ENCODE peak calls at places on chromosomes 1 and 21, in eight cellular contexts. One of them, this sample, is unnamed. For H3K36me3, the result is how much of the 10 kb centered on the place peaks cover.

GRCh38 chr1:219812491-219813221 is 115.7 kb downstream of the SLC30A10 start:
- DNase-seq in neural progenitor cell: peak
- DNase-seq in stomach: no peak
- DNase-seq in mucosa of descending colon: no peak
- DNase-seq in CD4-positive, CD25-positive, alpha-beta regulatory T cell: no peak
- DNase-seq in CD4-positive, alpha-beta memory T cell: no peak
- DNase-seq in mesendoderm: peak
- DNase-seq in heart right ventricle: no peak
- DNase-seq in this sample: no peak

GRCh38 chr1:195415584-195415983 is 1192.7 kb downstream of the KCNT2 start:
- DNase-seq in CD4-positive, CD25-positive, alpha-beta regulatory T cell: no peak
- DNase-seq in mesendoderm: no peak
- DNase-seq in stomach: no peak
- DNase-seq in mucosa of descending colon: no peak
- DNase-seq in CD4-positive, alpha-beta memory T cell: no peak
- DNase-seq in heart right ventricle: no peak
- DNase-seq in neural progenitor cell: no peak
- DNase-seq in this sample: no peak

GRCh38 chr1:44798481-44799365 is 1.5 kb upstream of the PLK3 start:
- DNase-seq in CD4-positive, CD25-positive, alpha-beta regulatory T cell: no peak
- DNase-seq in CD4-positive, alpha-beta memory T cell: no peak
- DNase-seq in stomach: no peak
- DNase-seq in heart right ventricle: no peak
- DNase-seq in mucosa of descending colon: peak
- DNase-seq in mesendoderm: peak
- DNase-seq in neural progenitor cell: no peak
- DNase-seq in this sample: no peak

GRCh38 chr21:41819856-41820281 is 53.0 kb upstream of the RIPK4 start:
- DNase-seq in mesendoderm: no peak
- DNase-seq in CD4-positive, CD25-positive, alpha-beta regulatory T cell: no peak
- DNase-seq in stomach: no peak
- DNase-seq in CD4-positive, alpha-beta memory T cell: no peak
- DNase-seq in mucosa of descending colon: peak
- DNase-seq in neural progenitor cell: no peak
- DNase-seq in heart right ventricle: no peak
- DNase-seq in this sample: no peak

GRCh38 chr1:92949937-92950817 is 11.1 kb downstream of the DIPK1A start:
- DNase-seq in heart right ventricle: no peak
- DNase-seq in mesendoderm: peak
- DNase-seq in mucosa of descending colon: no peak
- DNase-seq in CD4-positive, alpha-beta memory T cell: no peak
- DNase-seq in neural progenitor cell: peak
- DNase-seq in CD4-positive, CD25-positive, alpha-beta regulatory T cell: no peak
- DNase-seq in stomach: no peak
- DNase-seq in this sample: no peak

GRCh38 chr1:30715886-30716285 is 7.5 kb downstream of the MATN1 start:
- DNase-seq in CD4-positive, alpha-beta memory T cell: no peak
- DNase-seq in heart right ventricle: no peak
- DNase-seq in stomach: no peak
- DNase-seq in neural progenitor cell: no peak
- DNase-seq in mucosa of descending colon: peak
- DNase-seq in CD4-positive, CD25-positive, alpha-beta regulatory T cell: no peak
- DNase-seq in mesendoderm: no peak
- DNase-seq in this sample: no peak

GRCh38 chr1:183942933-183943693 is 94.4 kb downstream of the COLGALT2 start:
- DNase-seq in mesendoderm: peak
- DNase-seq in CD4-positive, CD25-positive, alpha-beta regulatory T cell: no peak
- DNase-seq in mucosa of descending colon: no peak
- DNase-seq in stomach: no peak
- DNase-seq in CD4-positive, alpha-beta memory T cell: no peak
- DNase-seq in heart right ventricle: no peak
- DNase-seq in neural progenitor cell: peak
- DNase-seq in this sample: peak

GRCh38 chr1:113917400-113918082 is 11.6 kb upstream of the HIPK1 start:
- DNase-seq in mucosa of descending colon: no peak
- DNase-seq in neural progenitor cell: no peak
- DNase-seq in CD4-positive, CD25-positive, alpha-beta regulatory T cell: no peak
- DNase-seq in mesendoderm: no peak
- DNase-seq in stomach: no peak
- DNase-seq in heart right ventricle: no peak
- DNase-seq in CD4-positive, alpha-beta memory T cell: no peak
- DNase-seq in this sample: no peak

GRCh38 chr1:235583511-235584001 is 66.0 kb downstream of the GNG4 start:
- DNase-seq in CD4-positive, CD25-positive, alpha-beta regulatory T cell: no peak
- DNase-seq in neural progenitor cell: no peak
- DNase-seq in heart right ventricle: no peak
- DNase-seq in mesendoderm: no peak
- DNase-seq in mucosa of descending colon: no peak
- DNase-seq in stomach: no peak
- DNase-seq in CD4-positive, alpha-beta memory T cell: no peak
- DNase-seq in this sample: no peak

GRCh38 chr21:17805966-17806365 is 13.2 kb downstream of the C21orf91 start:
- DNase-seq in mucosa of descending colon: no peak
- DNase-seq in neural progenitor cell: no peak
- DNase-seq in CD4-positive, alpha-beta memory T cell: no peak
- DNase-seq in mesendoderm: no peak
- DNase-seq in CD4-positive, CD25-positive, alpha-beta regulatory T cell: no peak
- DNase-seq in heart right ventricle: no peak
- DNase-seq in stomach: no peak
- DNase-seq in this sample: no peak

GRCh38 chr1:116861137-116861536 is 48.6 kb upstream of the PTGFRN start:
- DNase-seq in mesendoderm: peak
- DNase-seq in neural progenitor cell: no peak
- DNase-seq in mucosa of descending colon: no peak
- DNase-seq in CD4-positive, CD25-positive, alpha-beta regulatory T cell: no peak
- DNase-seq in stomach: no peak
- DNase-seq in CD4-positive, alpha-beta memory T cell: no peak
- DNase-seq in heart right ventricle: no peak
- DNase-seq in this sample: no peak

GRCh38 chr1:161200992-161201827 is 957 bp upstream of the NDUFS2 start:
- DNase-seq in CD4-positive, CD25-positive, alpha-beta regulatory T cell: no peak
- DNase-seq in mucosa of descending colon: peak
- DNase-seq in stomach: peak
- DNase-seq in neural progenitor cell: no peak
- DNase-seq in heart right ventricle: peak
- DNase-seq in CD4-positive, alpha-beta memory T cell: no peak
- DNase-seq in mesendoderm: no peak
- DNase-seq in this sample: no peak

GRCh38 chr1:202143011-202143767 is 1.3 kb downstream of the ARL8A start:
- DNase-seq in mesendoderm: no peak
- DNase-seq in stomach: no peak
- DNase-seq in CD4-positive, CD25-positive, alpha-beta regulatory T cell: no peak
- DNase-seq in mucosa of descending colon: peak
- DNase-seq in neural progenitor cell: no peak
- DNase-seq in heart right ventricle: no peak
- DNase-seq in CD4-positive, alpha-beta memory T cell: peak
- DNase-seq in this sample: no peak

GRCh38 chr1:227903061-227903521 is 44.6 kb downstream of the WNT9A start:
- DNase-seq in mucosa of descending colon: peak
- DNase-seq in heart right ventricle: peak
- DNase-seq in CD4-positive, alpha-beta memory T cell: no peak
- DNase-seq in neural progenitor cell: no peak
- DNase-seq in stomach: no peak
- DNase-seq in mesendoderm: no peak
- DNase-seq in CD4-positive, CD25-positive, alpha-beta regulatory T cell: no peak
- DNase-seq in this sample: no peak

GRCh38 chr1:13461977-13462376 is 51.7 kb downstream of the PRAMEF20 start:
- DNase-seq in stomach: no peak
- DNase-seq in CD4-positive, CD25-positive, alpha-beta regulatory T cell: no peak
- DNase-seq in CD4-positive, alpha-beta memory T cell: no peak
- DNase-seq in mucosa of descending colon: no peak
- DNase-seq in neural progenitor cell: no peak
- DNase-seq in mesendoderm: no peak
- DNase-seq in heart right ventricle: no peak
- DNase-seq in this sample: no peak

GRCh38 chr21:17491716-17492414 is 21.0 kb upstream of the CXADR start:
- DNase-seq in CD4-positive, alpha-beta memory T cell: no peak
- DNase-seq in heart right ventricle: no peak
- DNase-seq in mucosa of descending colon: no peak
- DNase-seq in neural progenitor cell: no peak
- DNase-seq in stomach: no peak
- DNase-seq in mesendoderm: peak
- DNase-seq in CD4-positive, CD25-positive, alpha-beta regulatory T cell: no peak
- DNase-seq in this sample: peak

DNA sequence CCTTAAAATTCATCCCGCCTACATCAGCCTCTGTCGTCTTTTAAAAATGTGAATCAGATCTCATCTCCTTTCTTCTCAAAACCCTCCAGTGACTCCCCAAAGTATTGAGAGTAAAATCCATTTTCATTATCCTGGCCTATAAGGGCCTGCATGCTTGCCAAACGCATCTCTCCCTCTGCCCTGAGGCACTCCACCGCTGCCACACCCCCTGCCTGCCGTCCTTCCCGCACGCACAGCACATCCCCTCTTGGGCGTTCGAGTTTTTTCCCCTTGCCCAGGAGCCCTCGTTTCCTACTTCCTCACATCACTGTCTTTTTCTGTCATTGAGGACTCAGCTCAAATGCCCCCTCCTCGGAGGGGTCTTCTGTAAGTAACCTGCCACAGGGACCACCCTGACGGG is 53.3 kb upstream of the MTR start:
- DNase-seq in mucosa of descending colon: no peak
- DNase-seq in stomach: no peak
- DNase-seq in CD4-positive, CD25-positive, alpha-beta regulatory T cell: no peak
- DNase-seq in neural progenitor cell: no peak
- DNase-seq in mesendoderm: no peak
- DNase-seq in heart right ventricle: no peak
- DNase-seq in CD4-positive, alpha-beta memory T cell: no peak
- DNase-seq in this sample: no peak
- H3K4me3 ChIP-seq in mucosa of descending colon: no peak
- H3K4me3 ChIP-seq in stomach: no peak
- H3K4me3 ChIP-seq in CD4-positive, CD25-positive, alpha-beta regulatory T cell: no peak
- H3K4me3 ChIP-seq in neural progenitor cell: no peak
- H3K4me3 ChIP-seq in mesendoderm: no peak
- H3K4me3 ChIP-seq in heart right ventricle: no peak
- H3K4me3 ChIP-seq in CD4-positive, alpha-beta memory T cell: no peak
- H3K4me3 ChIP-seq in this sample: no peak

DNA sequence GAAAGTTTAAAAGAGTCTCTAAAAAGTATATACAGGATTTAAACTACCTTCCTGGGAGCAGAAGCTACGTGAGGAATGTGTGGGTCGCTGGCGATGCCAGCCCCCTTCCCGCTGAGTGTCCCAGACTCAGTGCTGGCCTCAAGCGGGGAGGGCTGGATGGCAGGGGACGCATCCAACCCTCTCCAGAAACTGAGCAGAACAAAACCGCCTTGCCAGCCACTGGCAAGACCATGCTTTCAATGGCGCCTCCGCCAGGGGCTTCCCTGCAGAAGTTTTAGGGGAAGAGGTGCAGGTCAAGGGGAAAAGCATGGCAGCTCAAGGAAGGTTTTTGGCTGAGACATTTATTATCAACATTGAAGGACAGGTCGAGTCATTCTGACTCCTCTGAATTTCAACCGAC is 26.1 kb downstream of the NADK start:
- DNase-seq in heart right ventricle: no peak
- DNase-seq in stomach: no peak
- DNase-seq in CD4-positive, alpha-beta memory T cell: no peak
- DNase-seq in neural progenitor cell: no peak
- DNase-seq in mucosa of descending colon: no peak
- DNase-seq in mesendoderm: no peak
- DNase-seq in CD4-positive, CD25-positive, alpha-beta regulatory T cell: no peak
- DNase-seq in this sample: no peak
- H3K36me3 ChIP-seq in heart right ventricle: under half
- H3K36me3 ChIP-seq in stomach: under half
- H3K36me3 ChIP-seq in CD4-positive, alpha-beta memory T cell: under half
- H3K36me3 ChIP-seq in neural progenitor cell: under half
- H3K36me3 ChIP-seq in mucosa of descending colon: under half
- H3K36me3 ChIP-seq in mesendoderm: under half
- H3K36me3 ChIP-seq in CD4-positive, CD25-positive, alpha-beta regulatory T cell: under half
- H3K36me3 ChIP-seq in this sample: under half

GRCh38 chr1:27363766-27364695 is 2.7 kb downstream of the MAP3K6 start:
- DNase-seq in mucosa of descending colon: no peak
- DNase-seq in CD4-positive, alpha-beta memory T cell: no peak
- DNase-seq in stomach: no peak
- DNase-seq in CD4-positive, CD25-positive, alpha-beta regulatory T cell: no peak
- DNase-seq in heart right ventricle: no peak
- DNase-seq in mesendoderm: no peak
- DNase-seq in neural progenitor cell: peak
- DNase-seq in this sample: no peak
- H3K4me3 ChIP-seq in mucosa of descending colon: no peak
- H3K4me3 ChIP-seq in CD4-positive, alpha-beta memory T cell: no peak
- H3K4me3 ChIP-seq in stomach: peak
- H3K4me3 ChIP-seq in CD4-positive, CD25-positive, alpha-beta regulatory T cell: no peak
- H3K4me3 ChIP-seq in heart right ventricle: peak
- H3K4me3 ChIP-seq in mesendoderm: no peak
- H3K4me3 ChIP-seq in neural progenitor cell: no peak
- H3K4me3 ChIP-seq in this sample: no peak

DNA sequence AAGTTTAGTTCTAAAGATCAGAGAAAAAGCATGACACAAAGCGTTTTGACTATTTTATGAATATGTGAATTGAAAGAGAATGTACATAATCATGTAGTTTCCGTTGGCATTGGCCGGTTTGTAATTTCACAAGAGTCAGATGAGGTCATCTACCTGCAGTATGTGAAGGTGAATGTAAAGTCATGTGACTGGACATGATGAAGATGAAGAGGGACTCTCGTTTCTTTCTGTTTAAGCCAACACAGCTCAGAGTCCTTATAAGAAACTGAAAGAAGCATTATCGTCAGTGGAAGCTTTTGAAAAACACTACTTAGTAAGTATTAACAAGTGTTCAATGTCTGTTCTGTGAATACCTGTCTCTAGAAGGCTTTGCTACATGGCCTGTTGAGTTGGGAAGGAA is 30.9 kb upstream of the PWP2 start:
- DNase-seq in CD4-positive, CD25-positive, alpha-beta regulatory T cell: no peak
- DNase-seq in stomach: no peak
- DNase-seq in mesendoderm: no peak
- DNase-seq in heart right ventricle: no peak
- DNase-seq in mucosa of descending colon: no peak
- DNase-seq in CD4-positive, alpha-beta memory T cell: no peak
- DNase-seq in neural progenitor cell: no peak
- DNase-seq in this sample: no peak
- H3K36me3 ChIP-seq in CD4-positive, CD25-positive, alpha-beta regulatory T cell: half or more
- H3K36me3 ChIP-seq in stomach: under half
- H3K36me3 ChIP-seq in mesendoderm: under half
- H3K36me3 ChIP-seq in heart right ventricle: under half
- H3K36me3 ChIP-seq in mucosa of descending colon: under half
- H3K36me3 ChIP-seq in CD4-positive, alpha-beta memory T cell: half or more
- H3K36me3 ChIP-seq in neural progenitor cell: under half
- H3K36me3 ChIP-seq in this sample: under half

GRCh38 chr1:190429932-190430331 is 47.7 kb downstream of the BRINP3 start:
- DNase-seq in neural progenitor cell: no peak
- DNase-seq in heart right ventricle: no peak
- DNase-seq in mesendoderm: no peak
- DNase-seq in stomach: no peak
- DNase-seq in mucosa of descending colon: no peak
- DNase-seq in CD4-positive, alpha-beta memory T cell: no peak
- DNase-seq in CD4-positive, CD25-positive, alpha-beta regulatory T cell: no peak
- DNase-seq in this sample: no peak
- H3K4me3 ChIP-seq in neural progenitor cell: no peak
- H3K4me3 ChIP-seq in heart right ventricle: no peak
- H3K4me3 ChIP-seq in mesendoderm: no peak
- H3K4me3 ChIP-seq in stomach: no peak
- H3K4me3 ChIP-seq in mucosa of descending colon: no peak
- H3K4me3 ChIP-seq in CD4-positive, alpha-beta memory T cell: no peak
- H3K4me3 ChIP-seq in CD4-positive, CD25-positive, alpha-beta regulatory T cell: no peak
- H3K4me3 ChIP-seq in this sample: no peak

DNA sequence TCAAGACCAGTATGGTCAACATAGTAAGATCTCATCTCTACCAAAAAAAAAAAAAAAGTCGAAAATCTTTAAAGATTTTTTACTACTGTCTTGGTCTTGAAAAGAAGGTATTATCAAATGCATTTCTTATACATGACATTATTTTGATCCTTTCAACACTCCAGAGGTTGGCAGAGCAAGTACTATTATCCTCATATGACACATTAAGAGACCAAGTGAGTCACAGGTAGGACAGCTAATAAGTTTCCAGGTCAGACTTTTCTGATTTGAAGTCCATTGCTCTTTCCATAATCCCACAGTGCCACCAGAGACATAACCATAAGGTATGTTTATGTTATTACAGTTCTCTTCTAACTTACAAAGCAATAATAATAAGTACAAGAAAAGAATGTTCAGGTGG is 15.2 kb downstream of the DBT start:
- DNase-seq in CD4-positive, CD25-positive, alpha-beta regulatory T cell: no peak
- DNase-seq in neural progenitor cell: no peak
- DNase-seq in mesendoderm: no peak
- DNase-seq in stomach: no peak
- DNase-seq in CD4-positive, alpha-beta memory T cell: no peak
- DNase-seq in mucosa of descending colon: no peak
- DNase-seq in heart right ventricle: no peak
- DNase-seq in this sample: no peak
- H3K36me3 ChIP-seq in CD4-positive, CD25-positive, alpha-beta regulatory T cell: under half
- H3K36me3 ChIP-seq in neural progenitor cell: under half
- H3K36me3 ChIP-seq in mesendoderm: under half
- H3K36me3 ChIP-seq in stomach: under half
- H3K36me3 ChIP-seq in CD4-positive, alpha-beta memory T cell: under half
- H3K36me3 ChIP-seq in mucosa of descending colon: under half
- H3K36me3 ChIP-seq in heart right ventricle: under half
- H3K36me3 ChIP-seq in this sample: under half

This sample was measured in BJ.